ENCODE peak calls at places on chromosomes 6 and 20, in five cellular contexts. S is left ventricle myocardium inferior, M is mesenchymal stem cell, W is adrenal gland, X is RWPE2. G is an unnamed sample.

GRCh38 chr20:24980321-24981053 is 12.1 kb downstream of the APMAP start:
- DNase-seq in W (no peak), X (no peak), M (no peak), S (no peak), G (no peak)

GRCh38 chr6:137145421-137145820 is 28.0 kb downstream of the IL22RA2 start:
- DNase-seq in S (no peak), X (no peak), W (no peak), M (peak; percentile 18), G (no peak)

GRCh38 chr6:41022294-41022693 is 16.7 kb downstream of the UNC5CL start:
- DNase-seq in X (no peak), S (no peak), M (no peak), W (no peak), G (no peak)

GRCh38 chr6:155224618-155225017 is 39.2 kb upstream of the CLDN20 start:
- DNase-seq in M (no peak), X (no peak), S (no peak), W (no peak), G (no peak)

GRCh38 chr6:45966797-45967196 is 48.9 kb downstream of the CLIC5 start:
- DNase-seq in X (no peak), M (no peak), W (no peak), S (no peak), G (no peak)

GRCh38 chr20:1816384-1817381 is 78.5 kb upstream of the SIRPA start:
- DNase-seq in S (no peak), X (no peak), M (peak; percentile 50), W (peak; percentile 50), G (no peak)

GRCh38 chr6:162153991-162154390 is 573.6 kb downstream of the PRKN start:
- DNase-seq in M (no peak), X (no peak), W (no peak), S (no peak), G (no peak)

GRCh38 chr20:57089701-57090144 is 176.7 kb downstream of the BMP7 start:
- DNase-seq in W (peak; percentile 66), S (peak; percentile 59), X (no peak), M (peak; percentile 43), G (peak; percentile 79)

GRCh38 chr6:47701374-47701773 is 3.0 kb downstream of the ADGRF4 start:
- DNase-seq in W (no peak), X (no peak), S (no peak), M (peak; percentile 13), G (no peak)

GRCh38 chr6:108896111-108896661 is 48.0 kb downstream of the ARMC2 start:
- DNase-seq in X (no peak), M (peak; percentile 91), W (no peak), S (no peak), G (no peak)

GRCh38 chr6:137223370-137224131 is 4.4 kb upstream of the IFNGR1 start:
- DNase-seq in M (peak; percentile 45), X (no peak), S (no peak), W (peak; percentile 36), G (no peak)

GRCh38 chr6:6328451-6328850 is 8.0 kb upstream of the F13A1 start:
- DNase-seq in X (no peak), W (no peak), M (no peak), S (no peak), G (no peak)

GRCh38 chr20:63565699-63566335 is 8.2 kb downstream of the HELZ2 start:
- DNase-seq in S (no peak), X (peak; percentile 88), M (no peak), W (no peak), G (no peak)

GRCh38 chr6:130362128-130362527 is 3.7 kb upstream of the TMEM200A start:
- DNase-seq in S (no peak), W (no peak), X (no peak), M (no peak), G (no peak)

GRCh38 chr20:32195581-32195980 is 12.0 kb downstream of the PLAGL2 start:
- DNase-seq in X (peak; percentile 42), S (no peak), M (no peak), W (no peak), G (no peak)

GRCh38 chr6:142735182-142735581 is 209.8 kb downstream of the HIVEP2 start:
- DNase-seq in M (peak; percentile 30), S (no peak), W (no peak), X (no peak), G (no peak)

GRCh38 chr6:26501482-26501986 is 1.4 kb downstream of the BTN1A1 start:
- DNase-seq in S (peak; percentile 27), W (peak; percentile 34), M (peak; percentile 37), X (peak; percentile 54), G (no peak)

GRCh38 chr6:13360671-13361540 is 32.6 kb upstream of the TBC1D7 start:
- DNase-seq in S (peak; percentile 67), W (no peak), X (no peak), M (no peak), G (no peak)

GRCh38 chr20:63005862-63006564 is 751 bp downstream of the BHLHE23 start:
- DNase-seq in M (peak; percentile 22), S (no peak), W (no peak), X (no peak), G (no peak)

GRCh38 chr6:166274739-166275370 is 33.3 kb downstream of the PRR18 start:
- DNase-seq in M (no peak), X (no peak), S (no peak), W (no peak), G (no peak)

GRCh38 chr20:2840138-2840966 is at the start of the genes PCED1A and VPS16:
- DNase-seq in X (no peak), S (peak; percentile 89), M (peak; percentile 88), W (peak; percentile 86), G (peak; percentile 88)

GRCh38 chr20:46027245-46027853 is 1.7 kb upstream of the SLC12A5 start:
- DNase-seq in M (peak; percentile 69), X (no peak), W (peak; percentile 61), S (no peak), G (no peak)

GRCh38 chr20:38369387-38369786 is 23.1 kb downstream of the LBP start:
- DNase-seq in X (no peak), W (no peak), S (no peak), M (no peak), G (no peak)

GRCh38 chr6:91437295-91437694 is 850.4 kb upstream of the MAP3K7 start:
- DNase-seq in X (no peak), W (no peak), S (no peak), M (no peak), G (no peak)

GRCh38 chr20:46618316-46619110 is 32.7 kb downstream of the SLC13A3 start:
- DNase-seq in X (no peak), M (no peak), W (no peak), S (no peak), G (peak; percentile 43)

GRCh38 chr6:116572162-116572561 is 858 bp downstream of the RWDD1 start:
- DNase-seq in S (peak; percentile 17), X (no peak), M (peak; percentile 72), W (no peak), G (peak; percentile 45)

DNA sequence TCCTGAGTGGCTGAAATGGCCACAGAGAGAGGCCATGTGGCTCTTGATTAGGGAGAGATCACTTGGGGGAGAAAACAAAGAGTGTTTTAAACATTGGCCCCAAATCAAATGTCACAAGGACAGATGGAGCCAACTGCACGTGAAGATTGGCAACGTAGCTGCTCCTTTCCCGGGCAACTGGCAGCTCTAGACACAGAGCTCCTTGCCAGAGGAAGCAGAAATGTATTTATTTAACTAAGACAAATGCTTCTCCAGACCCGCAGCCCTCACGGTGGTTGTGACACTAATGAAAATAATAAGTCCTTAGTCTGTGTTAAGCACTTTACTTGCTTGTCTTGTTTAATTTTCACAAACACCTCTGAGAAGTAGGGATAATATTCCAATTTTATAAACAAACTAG is 49.6 kb upstream of the DSN1 start:
- DNase-seq in M (no peak), S (no peak), X (no peak), W (no peak), G (no peak)
- H3K27ac ChIP-seq in M (no peak overlapping the region), S (peak overlapping the region; percentile 60), X (no peak overlapping the region), W (peak overlapping the region; percentile 11), G (no peak overlapping the region)

DNA sequence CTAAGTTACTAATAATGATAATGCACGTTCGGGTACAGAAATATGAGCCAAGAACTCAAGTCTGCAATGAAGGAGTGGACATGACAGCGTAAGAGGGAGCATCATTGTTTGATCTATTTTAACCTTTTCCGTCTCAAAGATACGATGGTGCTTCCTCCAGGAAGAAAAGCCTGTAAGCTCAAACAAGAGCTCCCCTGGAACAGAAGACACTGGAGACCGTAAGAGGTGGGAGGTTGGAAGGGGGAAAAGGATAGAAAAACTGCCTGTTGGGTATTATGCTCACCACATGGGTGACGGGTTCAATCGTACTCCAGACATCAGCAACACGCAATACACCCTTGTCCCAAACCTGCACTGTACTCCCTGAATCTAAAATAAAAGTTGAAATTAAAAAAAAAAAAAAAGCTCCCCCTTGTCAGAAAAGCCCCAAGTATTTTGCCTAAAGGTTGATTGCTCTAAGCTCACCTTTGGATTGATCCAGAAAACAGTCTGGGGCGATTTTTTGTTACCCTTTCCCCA is 180.5 kb downstream of the TRIM27 start:
- DNase-seq in M (no peak), X (no peak), S (no peak), W (no peak), G (no peak)
- H3K4me3 ChIP-seq in M (no peak overlapping the region), X (no peak overlapping the region), S (no peak overlapping the region), W (no peak overlapping the region), G (no peak overlapping the region)

GRCh38 chr6:36383608-36384007 is 3.9 kb downstream of the ETV7 start:
- DNase-seq in M (no peak), W (no peak), S (no peak), X (no peak), G (no peak)

GRCh38 chr6:36384095-36384494 is 3.4 kb downstream of the ETV7 start:
- DNase-seq in S (no peak), W (no peak), X (no peak), M (no peak), G (no peak)

GRCh38 chr6:36380166-36380565 is 7.3 kb downstream of the ETV7 start:
- DNase-seq in M (no peak), W (no peak), X (no peak), S (no peak), G (no peak)

GRCh38 chr6:36382976-36383375 is 4.5 kb downstream of the ETV7 start:
- DNase-seq in X (no peak), W (no peak), S (no peak), M (no peak), G (no peak)

GRCh38 chr6:36381502-36382389 is 5.7 kb downstream of the ETV7 start:
- DNase-seq in S (no peak), W (no peak), M (no peak), X (no peak), G (no peak)
- H3K27ac ChIP-seq in S (no peak overlapping the region), W (no peak overlapping the region), M (no peak overlapping the region), X (no peak overlapping the region), G (no peak overlapping the region)

DNA sequence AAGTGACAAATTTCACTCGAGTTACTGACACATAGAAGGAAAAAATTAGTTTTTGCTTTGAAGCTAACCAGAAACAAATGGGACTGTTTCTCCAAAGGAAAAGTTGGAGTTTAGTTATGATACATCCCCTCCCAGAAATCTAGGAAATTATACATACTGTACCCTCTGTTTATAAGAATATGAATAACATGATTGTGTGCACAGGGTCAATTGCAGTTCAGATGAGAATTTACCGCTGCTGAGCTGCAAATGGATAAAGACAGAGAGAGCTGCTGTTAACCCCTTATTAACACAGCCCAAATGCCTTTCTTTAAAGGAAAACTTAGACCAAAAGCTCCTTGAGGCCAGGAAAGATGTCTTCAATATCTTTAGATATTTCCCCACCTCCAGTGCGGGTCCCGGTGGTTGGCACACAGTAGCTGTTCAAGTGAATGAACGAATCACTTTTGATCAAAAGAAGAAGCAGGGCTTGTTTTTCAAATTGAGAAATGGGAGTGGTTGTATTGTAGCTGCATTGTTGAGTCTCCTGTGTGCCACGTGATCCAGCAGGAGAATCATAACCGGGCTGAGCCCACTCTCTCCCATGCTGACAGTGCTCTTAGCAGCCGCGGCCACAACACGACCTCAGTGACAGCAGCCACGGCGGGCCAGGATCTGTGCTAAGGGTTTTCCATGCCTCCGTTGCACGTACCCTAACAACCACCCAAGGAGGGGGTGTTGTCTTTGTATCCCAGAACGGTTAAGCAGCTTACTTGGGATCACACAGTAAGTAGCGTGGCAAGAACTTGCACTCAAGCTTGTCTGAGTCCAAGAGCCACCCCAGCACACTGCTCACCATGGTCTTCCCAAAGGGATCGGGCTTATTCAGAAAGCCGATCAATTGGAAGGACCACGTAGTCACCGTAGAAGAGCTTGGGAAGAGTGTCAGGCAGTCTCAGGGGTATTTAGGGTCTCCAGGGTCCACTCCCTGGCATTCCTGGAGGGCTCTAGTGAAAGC is 53.5 kb upstream of the BMP6 start:
- DNase-seq in M (no peak), S (no peak), W (no peak), X (no peak), G (peak; percentile 59)
- H3K4me3 ChIP-seq in M (no peak overlapping the region), S (peak overlapping the region; percentile 48), W (no peak overlapping the region), X (no peak overlapping the region), G (peak overlapping the region; percentile 42)

G was measured in WERI-Rb-1.